ENCODE peak calls at places on chromosomes 2 and 18, in four cellular contexts. T is kidney epithelial cell, M is adipocyte, W is lower lobe of right lung. K is an unnamed sample.

GRCh38 chr2:20190862-20191713 is 33.8 kb downstream of the SDC1 start:
- DNase-seq in W (no peak), M (no peak), T (no peak), K (no peak)

GRCh38 chr2:43185146-43185545 is 41.3 kb downstream of the ZFP36L2 start:
- DNase-seq in W (no peak), T (no peak), M (no peak), K (no peak)

GRCh38 chr2:120684691-120685402 is 50.8 kb upstream of the GLI2 start:
- DNase-seq in W (no peak), M (no peak), T (no peak), K (no peak)

GRCh38 chr2:169034256-169034655 is 3.1 kb upstream of the ABCB11 start:
- DNase-seq in W (no peak), M (no peak), T (no peak), K (no peak)

GRCh38 chr18:9348766-9349165 is 14.2 kb downstream of the TWSG1 start:
- DNase-seq in W (no peak), M (peak; percentile 44), T (no peak), K (no peak)

GRCh38 chr2:231800493-231801091 is 14.3 kb downstream of the COPS7B start:
- DNase-seq in T (no peak), W (no peak), M (peak; percentile 66), K (no peak)

GRCh38 chr2:41859615-41860014 is 188.2 kb upstream of the PKDCC start:
- DNase-seq in M (no peak), T (no peak), W (no peak), K (no peak)

GRCh38 chr2:58195668-58196067 is 45.5 kb downstream of the FANCL start:
- DNase-seq in M (peak; percentile 76), T (no peak), W (no peak), K (no peak)

GRCh38 chr2:101037161-101037755 is 35.2 kb downstream of the RPL31 start:
- DNase-seq in M (no peak), T (no peak), W (no peak), K (no peak)

GRCh38 chr2:215590353-215590752 is 154.5 kb upstream of the FN1 start:
- DNase-seq in M (no peak), T (no peak), W (no peak), K (no peak)

GRCh38 chr2:100606740-100607343 is 44.0 kb downstream of the PDCL3 start:
- DNase-seq in W (no peak), T (no peak), M (peak; percentile 71), K (no peak)

GRCh38 chr2:199471443-199472057 is 13.8 kb upstream of the SATB2 start:
- DNase-seq in T (no peak), W (peak; percentile 73), M (peak; percentile 93), K (no peak)

GRCh38 chr18:7950380-7951143 is 383.4 kb downstream of the PTPRM start:
- DNase-seq in W (no peak), T (peak; percentile 60), M (peak; percentile 30), K (no peak)

GRCh38 chr2:219171231-219171651 is 1.4 kb upstream of the SLC23A3 start:
- DNase-seq in W (no peak), T (peak; percentile 55), M (peak; percentile 87), K (no peak)

GRCh38 chr18:48853588-48853987 is 97.2 kb downstream of the SMAD7 start:
- DNase-seq in W (no peak), M (no peak), T (no peak), K (no peak)

GRCh38 chr18:62877448-62878221 is 162.3 kb downstream of the PHLPP1 start:
- DNase-seq in T (no peak), M (peak; percentile 62), W (no peak), K (no peak)

GRCh38 chr2:72813841-72814240 is 12.0 kb downstream of the EXOC6B start:
- DNase-seq in T (no peak), W (no peak), M (peak; percentile 55), K (no peak)

GRCh38 chr2:150507071-150507470 is 19.6 kb upstream of the RND3 start:
- DNase-seq in W (no peak), M (no peak), T (no peak), K (no peak)

GRCh38 chr2:105287692-105288091 is 41.8 kb downstream of the TGFBRAP1 start:
- DNase-seq in T (no peak), W (no peak), M (peak; percentile 49), K (no peak)

GRCh38 chr2:227871375-227871788 is at the start of gene DAW1:
- DNase-seq in M (peak; percentile 85), W (peak; percentile 82), T (peak; percentile 48), K (no peak)

GRCh38 chr18:76480913-76481312 is 14.1 kb downstream of the ZNF516 start:
- DNase-seq in T (no peak), W (no peak), M (no peak), K (no peak)

GRCh38 chr2:240198226-240198625 is 57.8 kb upstream of the OTOS start:
- DNase-seq in T (no peak), W (no peak), M (no peak), K (no peak)
- H3K27me3 ChIP-seq in T (peaks cover 17% of the 10 kb centered on the region), W (peaks cover 10% of the 10 kb centered on the region), M (peaks cover 67% of the 10 kb centered on the region), K (no peaks in the 10 kb centered on the region)

DNA sequence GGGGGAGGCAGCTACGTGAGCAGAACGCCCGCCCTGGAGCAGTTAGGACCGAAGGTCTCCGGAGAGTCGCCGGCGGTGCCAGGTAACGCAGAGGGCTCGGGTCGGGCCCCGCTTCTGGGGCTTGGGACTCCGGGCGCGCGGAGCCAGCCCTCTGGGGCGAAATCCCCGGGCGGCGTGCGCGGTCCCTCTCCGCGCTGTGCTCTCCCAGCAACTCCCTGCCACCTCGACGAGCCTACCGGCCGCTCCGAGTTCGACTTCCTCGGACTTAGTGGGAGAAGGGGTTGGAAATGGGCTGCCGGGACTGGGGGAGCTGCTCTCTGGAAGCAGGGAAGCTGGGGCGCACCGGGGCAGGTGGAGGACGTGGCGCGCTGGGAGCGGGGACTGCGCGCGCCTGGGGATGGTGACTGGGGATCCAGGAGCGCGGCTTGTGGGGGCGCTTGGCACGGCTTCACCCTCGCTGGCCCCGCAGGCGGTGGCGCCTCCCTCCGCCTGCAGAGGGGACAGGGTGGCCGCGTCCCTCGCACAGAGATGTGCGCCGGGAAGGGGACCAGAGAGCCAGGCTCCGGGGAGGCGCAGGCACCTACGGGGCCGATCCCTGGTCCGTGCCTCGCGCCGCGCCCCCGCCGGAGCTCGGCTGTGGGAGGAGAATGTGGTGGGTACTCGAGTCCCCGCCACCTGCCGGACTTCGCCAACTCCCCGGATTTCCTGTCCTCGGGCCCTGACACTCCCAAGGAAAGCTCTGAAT is 688 bp downstream of the CDH20 start:
- DNase-seq in M (peak; percentile 55), T (no peak), W (no peak), K (no peak)
- H3K4me3 ChIP-seq in M (peak overlapping the region; percentile 81), T (peak overlapping the region; percentile 48), W (peak overlapping the region; percentile 36), K (peak overlapping the region; percentile 49)

GRCh38 chr2:236365258-236366048 is 101.2 kb upstream of the ASB18 start:
- DNase-seq in W (no peak), T (no peak), M (no peak), K (no peak)

GRCh38 chr2:236366049-236366387 is 101.8 kb upstream of the ASB18 start:
- DNase-seq in T (no peak), M (no peak), W (no peak), K (no peak)

GRCh38 chr2:236369606-236370005 is 105.4 kb upstream of the ASB18 start:
- DNase-seq in W (peak; percentile 81), T (no peak), M (no peak), K (no peak)

GRCh38 chr2:236366406-236366805 is 102.2 kb upstream of the ASB18 start:
- DNase-seq in T (no peak), W (no peak), M (no peak), K (no peak)

DNA sequence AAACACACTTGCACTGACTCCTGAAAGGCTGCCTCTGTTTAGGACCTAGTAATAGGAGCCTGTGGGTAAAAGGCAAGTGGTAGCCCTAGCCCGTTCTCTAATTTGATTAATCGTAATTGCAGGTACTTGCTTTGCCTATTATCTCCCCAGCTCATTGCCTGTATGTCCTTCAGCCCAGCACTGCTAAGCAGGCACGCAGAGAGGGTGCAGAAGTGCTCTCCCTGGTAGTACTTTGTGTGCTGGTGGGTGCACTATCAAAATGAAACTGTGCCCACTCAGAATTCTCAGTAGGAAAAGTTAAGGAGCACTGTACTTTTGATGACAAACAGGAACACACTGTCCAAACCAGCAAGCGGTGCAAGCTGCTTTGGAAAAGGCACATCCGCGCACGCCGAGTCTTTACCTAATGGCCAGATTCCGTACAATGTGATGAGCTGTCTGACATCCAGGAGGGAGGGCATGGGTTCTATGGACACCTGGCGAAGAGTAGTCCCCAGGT is 103.6 kb upstream of the ASB18 start:
- DNase-seq in T (no peak), W (no peak), M (no peak), K (no peak)
- H3K27me3 ChIP-seq in T (no peaks in the 10 kb centered on the region), W (peaks cover 12% of the 10 kb centered on the region), M (peaks cover 65% of the 10 kb centered on the region), K (no peaks in the 10 kb centered on the region)

DNA sequence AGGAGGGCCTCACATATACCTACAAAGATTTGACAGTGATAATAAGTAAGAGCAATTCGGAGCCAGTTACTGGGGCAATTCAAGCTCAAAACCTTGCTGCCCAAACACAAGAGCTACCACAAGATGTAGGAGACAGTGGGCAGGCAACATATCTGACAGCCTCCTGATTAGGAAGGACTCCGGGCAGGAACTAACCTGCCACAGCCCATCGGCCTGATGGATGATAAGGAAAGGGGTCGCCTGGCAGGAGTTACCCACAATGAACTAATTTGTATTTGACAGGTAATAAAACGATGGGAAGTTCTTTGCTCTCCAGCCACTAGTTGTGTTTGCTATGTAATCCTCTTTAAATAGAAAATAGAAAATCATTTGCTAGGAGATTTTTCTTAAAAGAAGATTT is 100.2 kb downstream of the ARHGAP15 start:
- DNase-seq in M (no peak), T (no peak), W (no peak), K (no peak)
- H3K4me3 ChIP-seq in M (no peak overlapping the region), T (no peak overlapping the region), W (no peak overlapping the region), K (no peak overlapping the region)

DNA sequence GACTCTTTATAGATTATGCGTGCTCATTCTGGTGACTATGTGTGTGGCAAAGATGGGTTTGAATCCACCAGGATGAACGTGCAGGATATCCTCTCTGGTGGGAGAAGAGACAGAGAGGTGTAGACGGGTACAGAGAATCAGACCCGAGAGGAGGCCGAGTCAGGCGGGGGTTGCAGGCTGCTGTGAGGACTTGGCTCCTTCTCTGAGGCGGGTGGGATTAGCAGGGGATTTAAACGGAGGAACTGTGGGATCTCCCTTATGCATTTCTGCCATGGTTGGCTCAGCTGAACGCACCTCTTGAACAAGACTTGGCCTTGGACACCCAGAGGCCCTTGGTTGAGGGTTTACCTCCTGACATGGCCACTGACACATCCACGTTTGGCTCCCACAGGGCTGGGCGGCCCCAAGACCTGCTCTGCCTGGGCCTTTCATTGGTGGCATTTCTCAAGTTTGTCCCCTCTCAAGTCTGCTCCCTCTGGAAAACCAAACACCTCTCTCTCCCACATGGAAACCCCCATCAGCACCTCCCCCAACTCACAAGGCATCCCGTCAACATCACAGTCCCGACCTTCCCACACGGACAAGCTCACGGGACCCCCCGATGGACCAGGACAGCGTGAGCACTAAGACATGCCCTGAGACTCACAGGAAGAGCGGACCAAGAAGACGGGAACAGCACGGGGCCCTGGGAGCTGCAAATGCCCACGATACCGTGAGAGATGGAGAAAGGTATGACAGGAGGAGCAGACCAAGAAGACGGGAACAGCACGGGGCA is 158.3 kb downstream of the RTP5 start:
- DNase-seq in M (no peak), W (no peak), T (no peak), K (no peak)
- H3K27me3 ChIP-seq in M (peaks cover 86% of the 10 kb centered on the region), W (peaks cover 20% of the 10 kb centered on the region), T (peaks cover 35% of the 10 kb centered on the region), K (no peaks in the 10 kb centered on the region)

K was measured in ascending aorta.